ENCODE peak calls at places on chromosomes 1 and 21, in four cellular contexts. K is heart right ventricle, G is A549, B is RWPE2. C is an unnamed sample.

GRCh38 chr1:161200992-161201827 is 957 bp upstream of the NDUFS2 start:
- ATAC-seq in K (peak), G (no peak), B (no peak), C (peak)

GRCh38 chr1:228697209-228698016 is 37.9 kb upstream of the RHOU start:
- ATAC-seq in K (no peak), G (no peak), B (peak), C (peak)

GRCh38 chr1:207868252-207868768 is 42.6 kb downstream of the CD34 start:
- ATAC-seq in K (peak), G (peak), B (peak), C (peak)

GRCh38 chr1:231035799-231036198 is 4.3 kb downstream of the FAM89A start:
- ATAC-seq in K (no peak), G (no peak), B (no peak), C (no peak)

GRCh38 chr1:47444317-47444577 is 6.4 kb downstream of the FOXD2 start:
- ATAC-seq in K (no peak), G (no peak), B (no peak), C (no peak)

GRCh38 chr1:175765293-175765692 is 21.9 kb upstream of the TNR start:
- ATAC-seq in K (no peak), G (no peak), B (no peak), C (no peak)

GRCh38 chr1:243428617-243429342 is 172.9 kb downstream of the SDCCAG8 start:
- ATAC-seq in K (no peak), G (no peak), B (no peak), C (no peak)

GRCh38 chr1:85884372-85885035 is 176.3 kb upstream of the ZNHIT6 start:
- ATAC-seq in K (no peak), G (no peak), B (peak), C (no peak)

GRCh38 chr1:99599678-99600175 is 46.2 kb upstream of the PALMD start:
- ATAC-seq in K (peak), G (peak), B (peak), C (peak)

GRCh38 chr1:92486251-92487077 is at the start of gene GFI1:
- ATAC-seq in K (no peak), G (peak), B (no peak), C (no peak)

GRCh38 chr1:192877283-192877886 is 68.5 kb downstream of the RGS2 start:
- ATAC-seq in K (no peak), G (no peak), B (no peak), C (no peak)

GRCh38 chr1:185474440-185475149 is 157.6 kb upstream of the IVNS1ABP start:
- ATAC-seq in K (no peak), G (no peak), B (no peak), C (no peak)

GRCh38 chr1:32971156-32971555 is 6.5 kb upstream of the RNF19B start:
- ATAC-seq in K (no peak), G (no peak), B (no peak), C (no peak)

GRCh38 chr21:44011123-44011773 is 861 bp upstream of the TRAPPC10 start:
- ATAC-seq in K (no peak), G (peak), B (no peak), C (no peak)

GRCh38 chr1:63643517-63643916 is 50.3 kb downstream of the PGM1 start:
- ATAC-seq in K (peak), G (no peak), B (no peak), C (no peak)

GRCh38 chr21:35648512-35648911 is 411.8 kb downstream of the SETD4 start:
- ATAC-seq in K (no peak), G (no peak), B (peak), C (no peak)

GRCh38 chr1:185668013-185668412 is 66.2 kb upstream of the HMCN1 start:
- ATAC-seq in K (peak), G (no peak), B (no peak), C (no peak)

GRCh38 chr1:43566382-43567035 is 35.8 kb downstream of the PTPRF start:
- ATAC-seq in K (no peak), G (no peak), B (no peak), C (no peak)

GRCh38 chr1:56590520-56591011 is 11.2 kb upstream of the PLPP3 start:
- ATAC-seq in K (no peak), G (no peak), B (no peak), C (no peak)

GRCh38 chr1:180917306-180918065 is 4.8 kb downstream of the KIAA1614 start:
- ATAC-seq in K (peak), G (peak), B (no peak), C (no peak)
- TF ChIP-seq CTCF in K (no peak), G (no peak), B (no peak), C (no peak)

DNA sequence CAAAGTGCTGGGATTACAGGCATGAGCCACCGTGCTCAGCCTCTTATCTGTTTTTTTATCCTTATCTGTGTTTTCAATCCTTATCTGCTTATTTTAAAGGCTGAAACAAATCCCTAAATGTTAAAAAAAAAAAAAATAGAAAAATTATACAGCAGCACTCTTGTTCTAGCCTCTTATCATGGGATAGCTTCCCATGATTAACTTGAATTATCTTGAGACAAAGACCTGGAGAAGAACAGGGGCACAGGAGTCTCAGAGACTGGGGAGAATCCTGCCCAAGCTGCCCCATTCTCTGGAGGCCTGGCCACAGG is 86.9 kb downstream of the DHRS3 start:
- ATAC-seq in K (no peak), G (no peak), B (no peak), C (no peak)
- H3K27ac ChIP-seq in K (no peak), G (peak), B (no peak), C (no peak)

GRCh38 chr1:220726634-220727033 is 21.5 kb upstream of the MTARC2 start:
- ATAC-seq in K (no peak), G (peak), B (no peak), C (no peak)
- TF ChIP-seq CTCF in K (peak), G (no peak), B (no peak), C (no peak)

GRCh38 chr1:151342562-151342961 is 4.5 kb downstream of the RFX5 start:
- ATAC-seq in K (no peak), G (no peak), B (no peak), C (no peak)
- H3K27ac ChIP-seq in K (no peak), G (no peak), B (no peak), C (no peak)

DNA sequence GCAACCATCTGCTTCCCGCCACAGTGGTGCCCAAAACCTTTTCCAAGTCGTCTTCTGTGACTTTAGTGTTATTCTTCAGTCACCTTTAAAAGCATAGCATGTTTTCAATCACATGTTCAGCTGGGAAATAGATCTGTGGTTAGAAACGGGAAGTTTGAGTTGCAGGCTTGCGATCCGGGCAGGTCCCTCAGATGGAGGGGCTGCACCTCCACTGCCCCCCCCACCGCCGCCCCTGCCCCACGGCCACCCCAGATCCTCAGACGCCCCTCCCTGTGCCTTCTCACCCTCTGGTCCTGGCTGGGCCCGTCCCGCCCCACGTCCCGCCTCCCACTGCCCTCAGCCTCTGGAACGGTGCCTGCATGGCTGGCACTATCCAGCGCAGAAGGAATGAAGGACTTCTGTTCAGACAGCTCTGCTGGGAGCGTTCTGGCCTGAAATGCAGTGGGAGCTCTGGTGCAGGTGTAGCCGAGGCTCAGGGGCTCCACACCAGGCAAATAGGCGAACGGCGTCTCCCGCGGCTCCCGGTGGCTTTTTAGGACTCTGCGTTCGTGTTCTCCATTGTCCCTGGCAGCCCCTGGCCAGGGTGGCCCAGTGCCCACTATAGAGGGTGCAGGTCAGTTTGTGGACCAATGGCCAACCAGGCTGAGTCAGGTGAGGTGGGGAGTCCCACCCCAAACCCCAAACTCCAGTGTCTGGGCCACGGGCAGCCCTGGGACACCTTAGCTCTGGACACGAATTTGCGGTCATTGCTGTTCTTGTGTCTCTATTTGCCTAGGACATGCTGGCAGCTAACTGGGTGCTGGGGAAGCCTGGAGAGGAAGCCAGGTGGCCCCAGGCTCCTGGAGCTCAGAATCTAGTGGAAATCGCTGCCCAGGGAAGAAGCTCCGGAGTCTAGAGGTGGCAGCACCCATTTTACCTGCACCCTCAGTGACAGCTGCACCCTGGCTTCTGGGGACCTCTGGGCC is 67.1 kb downstream of the FAAP20 start:
- ATAC-seq in K (peak), G (no peak), B (no peak), C (peak)
- TF ChIP-seq CTCF in K (no peak), G (no peak), B (no peak), C (no peak)

GRCh38 chr1:162256287-162256686 is 120.4 kb downstream of the SPATA46 start:
- ATAC-seq in K (no peak), G (no peak), B (no peak), C (no peak)
- H3K27ac ChIP-seq in K (no peak), G (no peak), B (no peak), C (peak)

C was measured in gastroesophageal sphincter.